ENCODE peak calls at places on chromosome 11, in six cellular contexts. F, Q, L, G, X and S are unnamed samples.

GRCh38 chr11:838441-839279 is 3.7 kb downstream of the POLR2L start:
- DNase-seq in F (peak; percentile 72), Q (no peak), L (no peak), G (no peak), X (no peak), S (peak; percentile 43)

GRCh38 chr11:93063101-93063500 is 93.7 kb downstream of the MTNR1B start:
- DNase-seq in F (no peak), Q (peak; percentile 27), L (no peak), G (no peak), X (no peak), S (no peak)

GRCh38 chr11:47067401-47067800 is 109.3 kb downstream of the ARFGAP2 start:
- DNase-seq in F (no peak), Q (no peak), L (no peak), G (no peak), X (no peak), S (no peak)

GRCh38 chr11:2387266-2387982 is 10.3 kb downstream of the CD81 start:
- DNase-seq in F (no peak), Q (peak; percentile 52), L (no peak), G (no peak), X (no peak), S (peak; percentile 47)

GRCh38 chr11:102807921-102808320 is 10.0 kb upstream of the MMP1 start:
- DNase-seq in F (peak; percentile 95), Q (peak; percentile 19), L (no peak), G (peak; percentile 70), X (peak; percentile 13), S (peak; percentile 31)

GRCh38 chr11:12180257-12181205 is 70.1 kb downstream of the MICAL2 start:
- DNase-seq in F (no peak), Q (no peak), L (no peak), G (no peak), X (peak; percentile 72), S (no peak)

GRCh38 chr11:120097721-120098385 is 40.1 kb downstream of the TRIM29 start:
- DNase-seq in F (no peak), Q (no peak), L (no peak), G (no peak), X (no peak), S (no peak)

GRCh38 chr11:78417888-78418583 is 416 bp upstream of the GAB2 start:
- DNase-seq in F (peak; percentile 76), Q (peak; percentile 69), L (peak; percentile 87), G (no peak), X (peak; percentile 59), S (peak; percentile 77)

GRCh38 chr11:126358763-126359160 is 3.3 kb downstream of the ST3GAL4 start:
- DNase-seq in F (no peak), Q (no peak), L (no peak), G (no peak), X (no peak), S (no peak)

GRCh38 chr11:57499413-57499982 is 16.0 kb downstream of the SLC43A1 start:
- DNase-seq in F (peak; percentile 99), Q (peak; percentile 82), L (peak; percentile 91), G (peak; percentile 89), X (peak; percentile 81), S (peak; percentile 91)

GRCh38 chr11:64358907-64359711 is at the start of gene RPS6KA4:
- DNase-seq in F (no peak), Q (peak; percentile 58), L (peak; percentile 57), G (no peak), X (peak; percentile 88), S (peak; percentile 72)

GRCh38 chr11:3686751-3687150 is 15.6 kb upstream of the CHRNA10 start:
- DNase-seq in F (no peak), Q (peak; percentile 35), L (no peak), G (no peak), X (no peak), S (no peak)

GRCh38 chr11:69009441-69010211 is 3.4 kb downstream of the MRGPRF start:
- DNase-seq in F (no peak), Q (no peak), L (no peak), G (no peak), X (no peak), S (peak; percentile 10)

GRCh38 chr11:68074584-68075352 is 35.9 kb downstream of the TCIRG1 start:
- DNase-seq in F (no peak), Q (no peak), L (no peak), G (no peak), X (no peak), S (no peak)

GRCh38 chr11:86674965-86675364 is 2.5 kb upstream of the ME3 start:
- DNase-seq in F (no peak), Q (no peak), L (no peak), G (no peak), X (no peak), S (no peak)

GRCh38 chr11:1843098-1843473 is 4.3 kb downstream of the TNNI2 start:
- DNase-seq in F (no peak), Q (no peak), L (no peak), G (no peak), X (no peak), S (no peak)

GRCh38 chr11:1197886-1198765 is 24.7 kb upstream of the MUC5B start:
- DNase-seq in F (peak; percentile 54), Q (no peak), L (no peak), G (no peak), X (no peak), S (no peak)

GRCh38 chr11:12157241-12157661 is 46.9 kb downstream of the MICAL2 start:
- DNase-seq in F (no peak), Q (peak; percentile 84), L (no peak), G (no peak), X (no peak), S (peak; percentile 85)

GRCh38 chr11:86758171-86758570 is 42.2 kb upstream of the PRSS23 start:
- DNase-seq in F (no peak), Q (no peak), L (no peak), G (no peak), X (no peak), S (no peak)

GRCh38 chr11:107787733-107788132 is 70.9 kb downstream of the SLC35F2 start:
- DNase-seq in F (peak; percentile 52), Q (no peak), L (no peak), G (peak; percentile 21), X (no peak), S (no peak)

GRCh38 chr11:86625981-86626380 is 46.4 kb downstream of the ME3 start:
- DNase-seq in F (no peak), Q (no peak), L (no peak), G (no peak), X (no peak), S (no peak)

GRCh38 chr11:77106321-77106720 is 3.7 kb downstream of the OMP start:
- DNase-seq in F (no peak), Q (no peak), L (no peak), G (no peak), X (no peak), S (no peak)

GRCh38 chr11:2558861-2559526 is 114.2 kb downstream of the KCNQ1 start:
- DNase-seq in F (no peak), Q (no peak), L (no peak), G (no peak), X (no peak), S (no peak)

GRCh38 chr11:108895579-108896480 is 231.0 kb downstream of the DDX10 start:
- DNase-seq in F (no peak), Q (peak; percentile 46), L (no peak), G (no peak), X (no peak), S (peak; percentile 78)

GRCh38 chr11:20156280-20156875 is 3.9 kb downstream of the DBX1 start:
- DNase-seq in F (peak; percentile 86), Q (no peak), L (no peak), G (no peak), X (no peak), S (no peak)

GRCh38 chr11:64643258-64643881 is 52.4 kb downstream of the SLC22A12 start:
- DNase-seq in F (peak; percentile 77), Q (no peak), L (no peak), G (no peak), X (no peak), S (no peak)

GRCh38 chr11:110355011-110355744 is 58.8 kb upstream of the RDX start:
- DNase-seq in F (peak; percentile 34), Q (no peak), L (no peak), G (no peak), X (no peak), S (no peak)

GRCh38 chr11:65539401-65540289 is 14.8 kb downstream of the SCYL1 start:
- DNase-seq in F (peak; percentile 84), Q (no peak), L (no peak), G (no peak), X (no peak), S (no peak)

GRCh38 chr11:11231763-11232162 is 121.3 kb downstream of the CSNK2A3 start:
- DNase-seq in F (no peak), Q (no peak), L (no peak), G (no peak), X (no peak), S (no peak)

GRCh38 chr11:10674440-10674855 is 19.1 kb downstream of the IRAG1 start:
- DNase-seq in F (no peak), Q (no peak), L (no peak), G (no peak), X (no peak), S (peak; percentile 49)

DNA sequence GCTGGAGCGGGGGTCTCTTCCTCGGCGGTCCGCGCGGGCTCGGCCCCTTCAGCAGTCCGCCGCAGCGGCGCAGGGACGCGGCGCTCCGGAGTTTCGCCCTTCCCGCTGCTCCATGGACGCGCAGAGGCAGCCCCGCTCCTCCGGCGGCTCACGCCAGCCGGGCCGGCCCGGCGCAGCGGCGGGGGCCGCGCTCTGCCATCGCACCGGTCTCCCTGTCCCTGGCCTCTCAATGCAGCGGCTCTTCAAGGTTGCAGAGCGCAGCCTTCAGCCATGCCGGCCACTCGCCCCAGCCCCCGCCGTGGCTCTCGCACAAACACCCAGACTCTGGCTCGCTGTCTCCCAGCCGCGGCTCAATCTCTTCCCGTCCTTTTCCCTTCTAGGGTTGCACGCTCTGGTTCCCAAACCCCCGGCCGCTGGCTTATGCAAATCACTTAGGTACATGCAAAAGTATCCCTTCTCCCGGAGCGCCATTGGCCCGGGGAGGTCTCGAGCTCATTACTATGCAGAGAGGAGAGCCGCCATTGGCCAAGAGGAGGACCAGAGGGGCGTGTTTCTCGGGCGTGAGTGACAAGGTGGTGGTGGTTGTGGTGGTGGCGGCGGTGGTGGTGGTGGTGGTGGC is at the start of gene LGR4:
- DNase-seq in F (peak; percentile 99), Q (peak; percentile 90), L (peak; percentile 96), G (peak; percentile 97), X (peak; percentile 95), S (peak; percentile 97)
- H2BK120ac ChIP-seq in F (no peak within 1 kb of the TSS), Q (peak within 1 kb of the TSS; percentile 12), L (peak within 1 kb of the TSS; percentile 36), G (no peak within 1 kb of the TSS), X (peak within 1 kb of the TSS; percentile 15), S (peak within 1 kb of the TSS; percentile 66)

DNA sequence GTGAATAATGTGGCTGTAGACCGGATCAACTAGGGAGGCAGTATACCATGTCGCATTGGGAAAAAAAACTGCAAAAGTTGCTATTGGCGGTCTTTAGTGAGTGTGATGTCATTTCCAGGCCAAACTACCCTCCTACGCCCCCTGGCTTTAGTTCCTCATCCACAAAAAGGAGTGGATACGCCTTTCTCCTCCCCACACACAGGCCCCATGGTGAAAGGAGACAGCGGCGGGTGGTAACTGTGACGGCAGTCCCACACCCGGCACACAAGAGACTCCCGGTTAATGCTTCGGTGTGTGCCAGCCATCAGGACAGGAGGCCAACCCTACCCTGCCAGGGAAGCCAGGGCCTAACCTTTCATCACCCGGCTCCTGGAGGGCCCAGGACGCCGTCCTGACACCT is 11.0 kb downstream of the TP53I11 start:
- DNase-seq in F (peak; percentile 69), Q (no peak), L (no peak), G (no peak), X (no peak), S (peak; percentile 50)
- H2AFZ ChIP-seq in F (no peak overlapping the region), Q (no peak overlapping the region), L (no peak overlapping the region), G (no peak overlapping the region), X (no peak overlapping the region), S (no peak overlapping the region)

GRCh38 chr11:128593281-128593680 is 5.9 kb upstream of the ETS1 start:
- DNase-seq in F (peak; percentile 64), Q (peak; percentile 62), L (peak; percentile 64), G (no peak), X (no peak), S (peak; percentile 86)
- H2BK120ac ChIP-seq in F (no peak overlapping the region), Q (no peak overlapping the region), L (no peak overlapping the region), G (no peak overlapping the region), X (no peak overlapping the region), S (no peak overlapping the region)

GRCh38 chr11:111538407-111539114 is 2.0 kb upstream of the LAYN start:
- DNase-seq in F (no peak), Q (peak; percentile 43), L (no peak), G (no peak), X (peak; percentile 56), S (peak; percentile 51)
- H2AFZ ChIP-seq in F (no peak overlapping the region), Q (no peak overlapping the region), L (no peak overlapping the region), G (no peak overlapping the region), X (no peak overlapping the region), S (no peak overlapping the region)